ENCODE peak calls at places on chromosomes 1 and 21, in six cellular contexts. H, F, R, O, P and K are unnamed samples.

GRCh38 chr1:160076295-160076694 is 5.0 kb upstream of the KCNJ9 start:
- DNase-seq in H (no peak), F (no peak), R (no peak), O (no peak), P (no peak), K (no peak)

GRCh38 chr1:178942285-178943218 is 71.7 kb upstream of the ANGPTL1 start:
- DNase-seq in H (no peak), F (no peak), R (peak), O (peak), P (no peak), K (peak)

GRCh38 chr1:45673956-45674355 is 12.4 kb downstream of the GPBP1L1 start:
- DNase-seq in H (no peak), F (no peak), R (no peak), O (no peak), P (no peak), K (no peak)

GRCh38 chr1:234658143-234658542 is 48.2 kb upstream of the IRF2BP2 start:
- DNase-seq in H (no peak), F (no peak), R (no peak), O (no peak), P (no peak), K (no peak)

GRCh38 chr1:77319036-77319705 is 37.4 kb downstream of the AK5 start:
- DNase-seq in H (no peak), F (no peak), R (no peak), O (no peak), P (no peak), K (no peak)

GRCh38 chr1:70033934-70034333 is 171.4 kb downstream of the LRRC40 start:
- DNase-seq in H (no peak), F (no peak), R (no peak), O (no peak), P (no peak), K (no peak)

GRCh38 chr21:43923391-43923790 is 58.4 kb downstream of the AGPAT3 start:
- DNase-seq in H (no peak), F (no peak), R (no peak), O (no peak), P (no peak), K (no peak)

GRCh38 chr1:228487336-228488106 is at the start of gene RNF187:
- DNase-seq in H (peak), F (peak), R (peak), O (peak), P (peak), K (no peak)

GRCh38 chr1:94160811-94161210 is 39.9 kb upstream of the ABCA4 start:
- DNase-seq in H (no peak), F (no peak), R (no peak), O (no peak), P (no peak), K (no peak)

GRCh38 chr1:153560771-153561170 is 4.9 kb downstream of the S100A2 start:
- DNase-seq in H (no peak), F (no peak), R (no peak), O (no peak), P (no peak), K (no peak)

GRCh38 chr1:219076536-219076935 is 97.1 kb upstream of the LYPLAL1 start:
- DNase-seq in H (no peak), F (no peak), R (no peak), O (no peak), P (no peak), K (no peak)